ENCODE peak calls at places on chromosomes 1 and 21, in six cellular contexts. Z, B, M, D, J and W are unnamed samples.
A peak's percentile ranks its signal among the peaks of the same experiment; 100 is the strongest.

GRCh38 chr1:26529655-26530539 is at the start of gene RPS6KA1:
- DNase-seq in M (peak; percentile 73), D (no peak), Z (no peak), B (no peak), J (no peak), W (no peak)

GRCh38 chr1:7218210-7218832 is 433.1 kb downstream of the CAMTA1 start:
- DNase-seq in D (no peak), M (peak; percentile 30), Z (no peak), J (no peak), B (no peak), W (no peak)

GRCh38 chr1:145983206-145983675 is 13.1 kb downstream of the TXNIP start:
- DNase-seq in Z (no peak), J (no peak), B (no peak), M (peak; percentile 69), D (no peak), W (no peak)

GRCh38 chr1:222654849-222655248 is 37.0 kb downstream of the MIA3 start:
- DNase-seq in J (no peak), D (peak; percentile 74), Z (no peak), B (no peak), M (peak; percentile 29), W (no peak)

GRCh38 chr1:161486806-161487482 is 18.3 kb upstream of the FCGR2A start:
- DNase-seq in M (peak; percentile 36), D (peak; percentile 68), B (no peak), Z (no peak), J (peak; percentile 62), W (peak; percentile 18)

GRCh38 chr1:185342017-185342416 is 25.0 kb upstream of the IVNS1ABP start:
- DNase-seq in B (no peak), J (no peak), Z (no peak), D (no peak), M (no peak), W (no peak)

GRCh38 chr1:247407180-247407616 is 8.8 kb upstream of the NLRP3 start:
- DNase-seq in J (no peak), D (peak; percentile 81), B (no peak), M (no peak), Z (no peak), W (no peak)

GRCh38 chr21:26593800-26594199 is 20.7 kb upstream of the CYYR1 start:
- DNase-seq in Z (peak; percentile 35), B (no peak), J (no peak), D (no peak), M (no peak), W (no peak)

GRCh38 chr1:180440335-180440734 is 62.0 kb downstream of the ACBD6 start:
- DNase-seq in Z (no peak), M (no peak), B (no peak), J (no peak), D (no peak), W (no peak)

GRCh38 chr1:103517380-103518047 is 8.0 kb upstream of the RNPC3 start:
- DNase-seq in J (no peak), B (no peak), M (no peak), D (no peak), Z (no peak), W (no peak)

GRCh38 chr1:85366391-85366790 is 90.0 kb upstream of the BCL10 start:
- DNase-seq in J (peak; percentile 71), B (no peak), Z (peak; percentile 85), D (no peak), M (no peak), W (peak; percentile 72)

GRCh38 chr1:160428655-160429054 is 28.3 kb downstream of the VANGL2 start:
- DNase-seq in B (no peak), D (no peak), M (peak; percentile 77), J (no peak), Z (no peak), W (no peak)
- TF ChIP-seq CTCF in B (no peak), D (peak; percentile 16), M (peak; percentile 55), J (peak; percentile 54), Z (peak; percentile 93), W (peak; percentile 66)

DNA sequence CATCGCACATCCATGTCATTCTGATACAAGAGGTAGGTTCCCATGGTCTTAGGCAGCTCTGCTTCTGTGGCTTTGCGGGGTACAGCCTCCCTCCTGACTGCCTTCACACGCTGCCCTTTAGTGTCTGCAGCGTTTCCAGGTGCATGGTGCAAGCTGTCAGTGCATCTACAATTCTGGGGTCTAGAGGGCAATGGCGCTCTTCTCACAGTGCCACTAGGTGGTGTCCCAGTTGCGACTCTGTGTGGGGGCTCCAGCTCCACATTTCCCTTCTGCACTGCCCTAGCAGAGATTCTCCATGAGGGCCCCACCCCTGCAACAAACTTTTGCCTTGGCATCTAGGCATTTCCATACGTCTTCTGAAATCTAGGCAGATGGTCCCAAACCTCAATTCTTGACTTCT is 138.2 kb upstream of the BRINP3 start:
- DNase-seq in Z (no peak), M (no peak), D (no peak), J (no peak), B (no peak), W (no peak)
- TF ChIP-seq CTCF in Z (no peak), M (no peak), D (no peak), J (no peak), B (no peak), W (no peak)

GRCh38 chr1:1206376-1207253 is at the start of gene TNFRSF18:
- DNase-seq in Z (no peak), B (no peak), J (no peak), D (no peak), M (no peak), W (no peak)
- TF ChIP-seq CTCF in Z (no peak), B (no peak), J (no peak), D (no peak), M (no peak), W (peak; percentile 10)

GRCh38 chr1:94803517-94804441 is 16.4 kb upstream of the SLC44A3 start:
- DNase-seq in B (no peak), J (no peak), Z (no peak), D (no peak), M (peak; percentile 49), W (no peak)

GRCh38 chr1:94804442-94804837 is 15.7 kb upstream of the SLC44A3 start:
- DNase-seq in Z (no peak), J (no peak), B (no peak), M (no peak), D (no peak), W (no peak)

GRCh38 chr1:94803106-94803505 is 17.1 kb upstream of the SLC44A3 start:
- DNase-seq in Z (no peak), J (no peak), B (no peak), D (no peak), M (no peak), W (no peak)

GRCh38 chr1:94799201-94799600 is 21.0 kb upstream of the SLC44A3 start:
- DNase-seq in B (no peak), M (no peak), D (no peak), J (no peak), Z (no peak), W (no peak)

GRCh38 chr1:94801919-94802546 is 18.1 kb upstream of the SLC44A3 start:
- DNase-seq in B (no peak), J (peak; percentile 72), D (no peak), Z (peak; percentile 57), M (peak; percentile 31), W (peak; percentile 66)
- TF ChIP-seq CTCF in B (peak; percentile 39), J (peak; percentile 46), D (peak; percentile 32), Z (peak; percentile 93), M (peak; percentile 41), W (peak; percentile 47)

GRCh38 chr1:174005032-174005431 is 17.1 kb downstream of the RC3H1 start:
- DNase-seq in J (no peak), B (no peak), D (no peak), M (no peak), Z (no peak), W (no peak)
- TF ChIP-seq CTCF in J (no peak), B (no peak), D (no peak), M (no peak), Z (no peak), W (no peak)

DNA sequence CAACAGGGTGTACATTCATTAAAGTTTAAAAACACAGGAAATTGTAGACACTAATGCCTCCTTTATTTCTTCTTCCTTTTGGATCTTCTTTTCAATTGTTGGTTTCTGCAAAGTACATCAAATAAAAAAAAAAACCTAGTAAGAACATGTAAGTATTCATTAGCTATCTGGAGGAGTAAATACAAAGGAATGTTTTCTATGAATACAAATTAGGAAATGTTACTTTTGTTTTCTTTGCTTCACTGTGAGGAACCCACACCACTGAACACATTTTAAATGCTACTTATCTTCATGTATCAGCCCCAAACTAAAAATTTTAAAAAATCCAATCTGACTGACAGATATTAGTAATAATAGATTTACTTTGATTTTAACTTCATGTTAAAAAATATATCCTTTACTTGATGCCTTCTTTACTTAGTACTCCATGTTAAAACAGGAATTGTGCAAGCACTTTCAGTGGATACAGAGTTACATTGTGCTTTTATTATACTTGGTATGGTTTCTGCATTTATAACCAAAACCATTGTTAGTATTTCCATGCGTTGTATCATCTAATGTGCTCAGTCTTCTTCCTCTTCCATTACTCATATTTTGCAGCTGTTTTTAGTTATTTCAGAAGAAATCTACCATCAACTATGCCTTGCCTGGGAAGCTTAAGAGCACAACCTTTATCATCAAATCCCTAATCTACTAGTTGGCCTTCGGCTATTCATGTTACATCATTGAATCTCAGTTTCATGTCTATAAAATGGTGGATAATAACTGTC is 236.9 kb upstream of the DPYD start:
- DNase-seq in M (no peak), J (peak; percentile 25), D (no peak), B (no peak), Z (no peak), W (no peak)
- TF ChIP-seq CTCF in M (no peak), J (no peak), D (no peak), B (no peak), Z (no peak), W (no peak)

GRCh38 chr1:87167157-87167810 is 161.4 kb upstream of the LMO4 start:
- DNase-seq in D (no peak), J (no peak), M (no peak), Z (no peak), B (no peak), W (no peak)

GRCh38 chr1:87170151-87170550 is 158.5 kb upstream of the LMO4 start:
- DNase-seq in M (no peak), B (no peak), Z (no peak), J (no peak), D (no peak), W (no peak)

GRCh38 chr1:87171199-87171598 is 157.5 kb upstream of the LMO4 start:
- DNase-seq in D (no peak), M (no peak), B (no peak), J (no peak), Z (no peak), W (no peak)

GRCh38 chr1:87169250-87169910 is 159.3 kb upstream of the LMO4 start:
- DNase-seq in J (no peak), B (no peak), M (no peak), Z (no peak), D (no peak), W (no peak)

GRCh38 chr1:87167855-87168630 is 160.6 kb upstream of the LMO4 start:
- DNase-seq in D (no peak), M (no peak), J (no peak), B (no peak), Z (no peak), W (no peak)
- TF ChIP-seq CTCF in D (no peak), M (no peak), J (peak; percentile 9), B (no peak), Z (peak; percentile 36), W (peak; percentile 53)